ENCODE peak calls at places on chromosomes 7 and 10, in six cellular contexts. M is G401; K is ELR; P is activated naive CD4-positive, alpha-beta T cell; I is stimulated activated CD4-positive, alpha-beta T cell treated with anti-CD3 and anti-CD28 coated beads, TNF-alpha, amount 100 ng/mL, for 48 hours; C is A549. Y is an unnamed sample.

GRCh38 chr7:54111850-54112249 is 430.3 kb upstream of the VSTM2A start:
- DNase-seq in K (no peak), M (no peak), P (no peak), I (no peak), C (no peak), Y (no peak)

GRCh38 chr10:84534168-84534567 is 205.8 kb downstream of the CCSER2 start:
- DNase-seq in I (no peak), K (no peak), C (no peak), M (no peak), P (no peak), Y (no peak)

GRCh38 chr7:2114052-2114451 is 118.7 kb downstream of the MAD1L1 start:
- DNase-seq in I (no peak), K (peak; percentile 89), P (no peak), C (no peak), M (no peak), Y (no peak)

GRCh38 chr7:134504660-134505164 is 22.7 kb upstream of the AKR1B10 start:
- DNase-seq in C (no peak), I (no peak), K (no peak), M (no peak), P (no peak), Y (no peak)

GRCh38 chr7:64890761-64891666 is 12.1 kb upstream of the ZNF273 start:
- DNase-seq in M (peak; percentile 98), P (no peak), C (no peak), K (no peak), I (no peak), Y (peak; percentile 5)

GRCh38 chr7:45138433-45139267 is 18.9 kb upstream of the RAMP3 start:
- DNase-seq in K (peak; percentile 22), C (no peak), I (no peak), P (no peak), M (no peak), Y (no peak)

GRCh38 chr10:22420787-22421517 is 75.7 kb downstream of the SPAG6 start:
- DNase-seq in M (no peak), I (no peak), K (peak; percentile 50), P (no peak), C (no peak), Y (no peak)

GRCh38 chr7:2044883-2045471 is 187.8 kb downstream of the MAD1L1 start:
- DNase-seq in M (no peak), K (no peak), P (no peak), C (no peak), I (no peak), Y (no peak)

GRCh38 chr10:99532687-99533495 is at the start of gene NKX2-3:
- DNase-seq in I (peak; percentile 41), K (peak; percentile 63), M (no peak), P (no peak), C (peak; percentile 88), Y (no peak)

GRCh38 chr10:107553470-107553869 is 389.0 kb upstream of the SORCS1 start:
- DNase-seq in K (peak; percentile 44), P (no peak), M (no peak), I (no peak), C (no peak), Y (no peak)

GRCh38 chr7:4682621-4683042 is 537 bp downstream of the FOXK1 start:
- DNase-seq in P (no peak), M (peak; percentile 39), K (peak; percentile 62), I (peak; percentile 25), C (no peak), Y (peak; percentile 67)

GRCh38 chr7:71491331-71491730 is 359.4 kb downstream of the GALNT17 start:
- DNase-seq in P (no peak), I (no peak), C (no peak), M (no peak), K (no peak), Y (no peak)

Y was measured in T47D.